ENCODE peak calls at places on chromosomes 12 and 14, in seven cellular contexts. H is right lobe of liver, V is spleen, N is prostate gland, C is Peyer's patch, F is fibroblast of lung, A is tibial artery. S is an unnamed sample.

GRCh38 chr14:100528962-100529560 is 58.2 kb downstream of the BEGAIN start:
- DNase-seq in H (peak; percentile 15), V (peak; percentile 66), N (no peak), C (peak; percentile 6), F (no peak), A (peak; percentile 56), S (peak; percentile 55)

GRCh38 chr14:69288001-69288771 is 28.2 kb downstream of the GALNT16 start:
- DNase-seq in H (peak; percentile 38), V (no peak), N (no peak), C (no peak), F (peak; percentile 75), A (peak; percentile 69), S (peak; percentile 79)

GRCh38 chr14:71321556-71322315 is 414.5 kb downstream of the PCNX1 start:
- DNase-seq in H (no peak), V (no peak), N (peak; percentile 37), C (no peak), F (peak; percentile 74), A (no peak), S (no peak)

GRCh38 chr14:42335918-42336317 is 729.2 kb downstream of the LRFN5 start:
- DNase-seq in H (no peak), V (no peak), N (no peak), C (no peak), F (no peak), A (no peak), S (no peak)

GRCh38 chr12:106769078-106769477 is 5.4 kb upstream of the RIC8B start:
- DNase-seq in H (no peak), V (no peak), N (no peak), C (no peak), F (peak; percentile 89), A (no peak), S (no peak)

GRCh38 chr12:88865537-88865936 is 285.3 kb upstream of the KITLG start:
- DNase-seq in H (no peak), V (no peak), N (no peak), C (no peak), F (no peak), A (no peak), S (no peak)

GRCh38 chr12:24649634-24650033 is 299.3 kb downstream of the BCAT1 start:
- DNase-seq in H (no peak), V (no peak), N (no peak), C (no peak), F (no peak), A (no peak), S (no peak)

GRCh38 chr14:69828372-69828771 is 31.3 kb upstream of the SLC10A1 start:
- DNase-seq in H (no peak), V (no peak), N (no peak), C (no peak), F (peak; percentile 5), A (no peak), S (no peak)

GRCh38 chr12:91383106-91383505 is 200.5 kb upstream of the DCN start:
- DNase-seq in H (no peak), V (no peak), N (no peak), C (no peak), F (no peak), A (no peak), S (no peak)

GRCh38 chr14:67485501-67486095 is 2.9 kb downstream of the TMEM229B start:
- DNase-seq in H (no peak), V (no peak), N (no peak), C (no peak), F (peak; percentile 11), A (no peak), S (peak; percentile 54)

GRCh38 chr12:23484238-23484637 is 465.2 kb downstream of the SOX5 start:
- DNase-seq in H (no peak), V (no peak), N (no peak), C (no peak), F (no peak), A (no peak), S (no peak)

GRCh38 chr12:108046633-108047032 is 82.5 kb upstream of the WSCD2 start:
- DNase-seq in H (no peak), V (no peak), N (no peak), C (no peak), F (no peak), A (no peak), S (no peak)

GRCh38 chr12:49548481-49548821 is 9.6 kb downstream of the KCNH3 start:
- DNase-seq in H (no peak), V (no peak), N (no peak), C (no peak), F (no peak), A (no peak), S (no peak)

GRCh38 chr14:55212611-55213010 is 21.2 kb upstream of the DLGAP5 start:
- DNase-seq in H (no peak), V (no peak), N (no peak), C (no peak), F (peak; percentile 10), A (no peak), S (no peak)

GRCh38 chr12:121990692-121991603 is 30.7 kb upstream of the BCL7A start:
- DNase-seq in H (no peak), V (no peak), N (no peak), C (no peak), F (peak; percentile 48), A (no peak), S (no peak)

GRCh38 chr14:76537912-76538647 is 162.1 kb downstream of the ESRRB start:
- DNase-seq in H (no peak), V (no peak), N (no peak), C (no peak), F (no peak), A (no peak), S (no peak)

GRCh38 chr12:8108808-8109398 is 14.5 kb upstream of the CLEC4A start:
- DNase-seq in H (peak; percentile 61), V (peak; percentile 84), N (peak; percentile 66), C (peak; percentile 79), F (peak; percentile 57), A (peak; percentile 80), S (peak; percentile 75)

GRCh38 chr12:57491393-57492280 is 3.8 kb downstream of the MARS1 start:
- DNase-seq in H (no peak), V (peak; percentile 25), N (peak; percentile 63), C (no peak), F (no peak), A (no peak), S (no peak)

DNA sequence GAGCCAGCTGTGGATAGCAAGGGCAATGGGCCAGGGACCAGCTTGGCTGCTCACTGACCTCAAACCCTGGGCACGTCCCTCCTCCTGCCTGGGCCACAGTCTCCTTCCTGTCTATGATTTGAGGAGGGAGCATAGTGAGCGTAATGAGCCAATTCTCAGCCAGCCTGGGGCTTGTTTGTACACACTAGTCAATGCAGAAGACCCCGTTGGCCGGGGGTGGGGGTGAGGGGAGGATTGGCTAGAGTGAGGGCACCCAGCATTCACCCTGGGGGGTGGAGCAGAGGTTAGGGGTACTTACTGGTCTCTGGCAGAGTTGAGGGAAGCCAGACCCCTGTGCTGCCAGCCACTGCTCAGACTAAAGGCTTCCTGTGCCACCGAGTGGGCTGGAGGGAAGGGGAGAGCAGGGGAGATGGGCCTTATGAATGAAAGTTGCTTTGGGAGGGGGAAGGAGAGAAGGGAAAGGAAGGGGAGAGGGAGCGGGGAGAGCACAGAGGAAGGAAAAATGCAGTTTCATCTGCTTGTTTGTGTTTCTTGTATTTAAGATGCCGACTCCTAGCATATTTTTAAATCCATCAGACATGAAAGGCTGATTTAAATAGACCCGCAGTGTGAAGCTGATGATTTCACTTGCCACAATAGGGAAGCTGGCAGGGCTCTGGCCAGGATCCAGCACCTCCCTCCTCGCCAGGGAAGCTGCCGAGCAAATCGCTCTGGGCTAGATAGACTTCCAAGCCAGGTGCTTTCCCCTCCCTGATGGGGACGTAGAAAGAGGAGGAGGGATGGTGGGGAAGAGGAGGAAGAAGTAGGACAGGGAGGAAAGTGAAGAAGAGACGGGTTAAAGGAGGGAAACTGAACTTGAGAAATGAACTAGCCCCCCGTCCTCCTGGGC is 114.0 kb downstream of the PRMT8 start:
- DNase-seq in H (peak; percentile 43), V (peak; percentile 71), N (peak; percentile 61), C (no peak), F (peak; percentile 1), A (no peak), S (no peak)
- H3K36me3 ChIP-seq in H (no peaks in the 10 kb centered on the region), V (peaks cover 20% of the 10 kb centered on the region), N (no peaks in the 10 kb centered on the region), C (no peaks in the 10 kb centered on the region), F (no peaks in the 10 kb centered on the region), A (no peaks in the 10 kb centered on the region), S (no peaks in the 10 kb centered on the region)

GRCh38 chr14:51518280-51518679 is 133.4 kb upstream of the FRMD6 start:
- DNase-seq in H (no peak), V (no peak), N (no peak), C (no peak), F (no peak), A (no peak), S (no peak)

GRCh38 chr14:51520087-51520486 is 131.6 kb upstream of the FRMD6 start:
- DNase-seq in H (no peak), V (no peak), N (no peak), C (no peak), F (peak; percentile 74), A (no peak), S (no peak)

GRCh38 chr14:51523243-51523642 is 128.5 kb upstream of the FRMD6 start:
- DNase-seq in H (no peak), V (no peak), N (no peak), C (no peak), F (no peak), A (no peak), S (no peak)

GRCh38 chr14:51518681-51519080 is 133.0 kb upstream of the FRMD6 start:
- DNase-seq in H (no peak), V (no peak), N (no peak), C (no peak), F (no peak), A (no peak), S (no peak)

GRCh38 chr14:51521764-51522163 is 129.9 kb upstream of the FRMD6 start:
- DNase-seq in H (no peak), V (no peak), N (no peak), C (no peak), F (peak; percentile 77), A (no peak), S (no peak)
- H3K36me3 ChIP-seq in H (no peaks in the 10 kb centered on the region), V (no peaks in the 10 kb centered on the region), N (no peaks in the 10 kb centered on the region), C (no peaks in the 10 kb centered on the region), F (no peaks in the 10 kb centered on the region), A (no peaks in the 10 kb centered on the region), S (no peaks in the 10 kb centered on the region)

DNA sequence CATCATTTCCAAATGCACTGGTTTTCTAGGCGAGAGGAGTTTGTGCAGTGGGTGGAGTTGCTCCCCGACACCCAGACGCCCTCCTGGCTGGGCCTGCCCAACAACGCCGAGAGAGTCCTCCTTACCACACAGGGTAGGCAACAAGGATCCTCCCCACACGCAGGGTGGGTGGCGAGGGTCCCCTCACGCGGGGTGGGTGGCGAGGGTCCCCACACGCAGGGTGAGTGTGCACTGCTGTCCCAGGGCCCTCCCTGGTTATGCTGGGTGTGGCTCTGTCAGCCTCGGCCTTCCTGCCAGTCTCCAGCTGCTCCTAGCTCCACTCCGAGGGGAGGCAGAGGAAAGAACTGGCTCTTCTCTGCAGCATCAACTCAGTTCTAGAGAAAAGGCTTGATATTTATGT is 42.3 kb downstream of the HSP90AA1 start:
- DNase-seq in H (no peak), V (no peak), N (no peak), C (no peak), F (no peak), A (no peak), S (no peak)
- H3K36me3 ChIP-seq in H (peaks cover 31% of the 10 kb centered on the region), V (peaks cover 100% of the 10 kb centered on the region), N (peaks cover 57% of the 10 kb centered on the region), C (peaks cover 97% of the 10 kb centered on the region), F (peaks cover 53% of the 10 kb centered on the region), A (peaks cover 91% of the 10 kb centered on the region), S (peaks cover 61% of the 10 kb centered on the region)

DNA sequence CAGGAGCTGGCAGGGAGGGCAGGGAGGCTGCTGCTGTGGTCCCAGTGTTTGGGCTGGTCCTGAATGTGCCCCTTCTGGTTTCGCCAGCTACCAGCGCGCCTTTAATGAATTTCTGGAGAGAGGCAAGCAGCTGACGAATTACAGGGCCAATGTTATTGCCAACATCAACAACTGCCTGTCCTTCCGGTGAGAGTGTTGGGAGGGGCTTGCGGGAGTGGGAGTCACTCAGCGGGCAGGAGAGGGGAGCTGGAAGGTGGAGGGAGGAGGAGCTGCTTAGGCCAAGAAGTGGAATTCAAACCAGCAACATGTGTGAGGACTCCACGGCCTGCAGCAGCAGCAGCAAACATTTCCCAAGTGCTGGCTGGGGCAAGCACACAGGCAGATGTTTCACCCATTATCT is 7.7 kb downstream of the TNFAIP2 start:
- DNase-seq in H (no peak), V (no peak), N (peak; percentile 84), C (no peak), F (peak; percentile 84), A (no peak), S (peak; percentile 92)
- H3K36me3 ChIP-seq in H (no peaks in the 10 kb centered on the region), V (peaks cover 97% of the 10 kb centered on the region), N (no peaks in the 10 kb centered on the region), C (peaks cover 23% of the 10 kb centered on the region), F (peaks cover 43% of the 10 kb centered on the region), A (no peaks in the 10 kb centered on the region), S (peaks cover 6% of the 10 kb centered on the region)